ENCODE peak calls at places on chromosomes 12 and 14, in six cellular contexts. One of them, this sample, is unnamed.

GRCh38 chr12:78431931-78432330 is 432.6 kb upstream of the SYT1 start:
- DNase-seq in transverse colon: no peak
- DNase-seq in A549: no peak
- DNase-seq in germinal center: no peak
- DNase-seq in AG20443: no peak
- DNase-seq in effector CD4-positive, alpha-beta T cell: no peak
- DNase-seq in this sample: no peak

GRCh38 chr14:96349286-96350075 is 13.7 kb downstream of the ATG2B start:
- DNase-seq in transverse colon: no peak
- DNase-seq in AG20443: peak
- DNase-seq in effector CD4-positive, alpha-beta T cell: no peak
- DNase-seq in germinal center: no peak
- DNase-seq in A549: no peak
- DNase-seq in this sample: no peak

GRCh38 chr12:11762723-11763326 is 113.4 kb downstream of the ETV6 start:
- DNase-seq in AG20443: peak
- DNase-seq in transverse colon: no peak
- DNase-seq in germinal center: peak
- DNase-seq in effector CD4-positive, alpha-beta T cell: no peak
- DNase-seq in A549: no peak
- DNase-seq in this sample: no peak

GRCh38 chr12:28145211-28145610 is 45.0 kb upstream of the CCDC91 start:
- DNase-seq in transverse colon: no peak
- DNase-seq in germinal center: no peak
- DNase-seq in AG20443: no peak
- DNase-seq in A549: no peak
- DNase-seq in effector CD4-positive, alpha-beta T cell: no peak
- DNase-seq in this sample: no peak

GRCh38 chr14:77181603-77182437 is at the start of gene TMEM63C:
- DNase-seq in A549: peak
- DNase-seq in transverse colon: peak
- DNase-seq in AG20443: peak
- DNase-seq in germinal center: peak
- DNase-seq in effector CD4-positive, alpha-beta T cell: no peak
- DNase-seq in this sample: peak

GRCh38 chr12:93714382-93714781 is 37.2 kb downstream of the CRADD start:
- DNase-seq in effector CD4-positive, alpha-beta T cell: no peak
- DNase-seq in germinal center: no peak
- DNase-seq in AG20443: peak
- DNase-seq in A549: no peak
- DNase-seq in transverse colon: no peak
- DNase-seq in this sample: no peak

GRCh38 chr14:61479746-61480502 is 158.5 kb downstream of the PRKCH start:
- DNase-seq in germinal center: no peak
- DNase-seq in effector CD4-positive, alpha-beta T cell: no peak
- DNase-seq in transverse colon: no peak
- DNase-seq in A549: no peak
- DNase-seq in AG20443: no peak
- DNase-seq in this sample: no peak

GRCh38 chr14:89214221-89214965 is 202.6 kb downstream of the FOXN3 start:
- DNase-seq in effector CD4-positive, alpha-beta T cell: no peak
- DNase-seq in AG20443: no peak
- DNase-seq in transverse colon: peak
- DNase-seq in A549: peak
- DNase-seq in germinal center: no peak
- DNase-seq in this sample: no peak

GRCh38 chr12:30622509-30622908 is 73.2 kb downstream of the IPO8 start:
- DNase-seq in germinal center: no peak
- DNase-seq in AG20443: peak
- DNase-seq in transverse colon: no peak
- DNase-seq in A549: no peak
- DNase-seq in effector CD4-positive, alpha-beta T cell: no peak
- DNase-seq in this sample: no peak

GRCh38 chr12:6974180-6974579 is 3.5 kb downstream of the EMG1 start:
- DNase-seq in A549: no peak
- DNase-seq in effector CD4-positive, alpha-beta T cell: no peak
- DNase-seq in AG20443: no peak
- DNase-seq in transverse colon: no peak
- DNase-seq in germinal center: no peak
- DNase-seq in this sample: no peak

GRCh38 chr12:105020241-105020962 is 34.3 kb downstream of the NOPCHAP1 start:
- DNase-seq in transverse colon: no peak
- DNase-seq in germinal center: no peak
- DNase-seq in effector CD4-positive, alpha-beta T cell: no peak
- DNase-seq in A549: no peak
- DNase-seq in AG20443: no peak
- DNase-seq in this sample: no peak

GRCh38 chr12:93723568-93723930 is 46.4 kb downstream of the CRADD start:
- DNase-seq in germinal center: no peak
- DNase-seq in transverse colon: no peak
- DNase-seq in A549: no peak
- DNase-seq in effector CD4-positive, alpha-beta T cell: no peak
- DNase-seq in AG20443: no peak
- DNase-seq in this sample: no peak

GRCh38 chr14:35435177-35435576 is 30.6 kb upstream of the NFKBIA start:
- DNase-seq in AG20443: no peak
- DNase-seq in germinal center: no peak
- DNase-seq in transverse colon: no peak
- DNase-seq in effector CD4-positive, alpha-beta T cell: no peak
- DNase-seq in A549: no peak
- DNase-seq in this sample: no peak

GRCh38 chr14:52926994-52927393 is 23.9 kb downstream of the FERMT2 start:
- DNase-seq in effector CD4-positive, alpha-beta T cell: no peak
- DNase-seq in A549: no peak
- DNase-seq in AG20443: peak
- DNase-seq in germinal center: no peak
- DNase-seq in transverse colon: no peak
- DNase-seq in this sample: no peak

This sample was measured in DND-41.